ENCODE peak calls at places on chromosomes 13 and 19, in eight cellular contexts. C is GM12865, E is SK-N-SH, I is retinal pigment epithelial cell, M is AG04450, A is A549, K is endothelial cell, R is upper lobe of right lung. B is an unnamed sample.

GRCh38 chr13:41613471-41613870 is 156.1 kb downstream of the RGCC start:
- DNase-seq in A (no peak), R (no peak), I (no peak), C (no peak), E (no peak), M (no peak), K (no peak), B (no peak)

GRCh38 chr13:92994056-92994455 is 232.6 kb upstream of the GPC6 start:
- DNase-seq in C (no peak), K (no peak), E (no peak), I (no peak), R (no peak), A (no peak), M (peak; percentile 3), B (no peak)

GRCh38 chr19:1206733-1207301 is 1.2 kb downstream of the STK11 start:
- DNase-seq in K (no peak), R (no peak), E (no peak), C (peak; percentile 53), M (no peak), A (no peak), I (no peak), B (no peak)

GRCh38 chr19:2385053-2385721 is 25.1 kb downstream of the TMPRSS9 start:
- DNase-seq in R (no peak), I (peak; percentile 26), M (peak; percentile 27), A (peak; percentile 81), C (no peak), K (peak; percentile 14), E (peak; percentile 95), B (peak; percentile 46)

GRCh38 chr19:18233224-18233825 is 7.1 kb upstream of the PDE4C start:
- DNase-seq in K (peak; percentile 77), A (peak; percentile 69), R (peak; percentile 82), C (peak; percentile 34), I (no peak), E (peak; percentile 83), M (no peak), B (peak; percentile 59)

GRCh38 chr19:48810151-48810550 is 678 bp downstream of the BCAT2 start:
- DNase-seq in K (no peak), C (no peak), M (no peak), I (no peak), E (no peak), A (no peak), R (no peak), B (no peak)

GRCh38 chr13:46679369-46680180 is 117.4 kb downstream of the ESD start:
- DNase-seq in C (peak; percentile 87), M (no peak), A (no peak), R (no peak), I (no peak), K (no peak), E (peak; percentile 64), B (no peak)

GRCh38 chr19:57280913-57281425 is 684 bp downstream of the ZNF460 start:
- DNase-seq in A (peak; percentile 23), K (peak; percentile 4), M (no peak), E (peak; percentile 14), R (no peak), C (peak; percentile 78), I (no peak), B (peak; percentile 56)

GRCh38 chr13:99873832-99874430 is 97.6 kb downstream of the ZIC5 start:
- DNase-seq in R (no peak), M (no peak), I (no peak), A (no peak), E (no peak), K (no peak), C (no peak), B (no peak)

GRCh38 chr19:2625434-2625833 is 77.1 kb downstream of the GNG7 start:
- DNase-seq in I (no peak), E (no peak), A (no peak), C (no peak), K (no peak), M (no peak), R (peak; percentile 77), B (peak; percentile 28)

DNA sequence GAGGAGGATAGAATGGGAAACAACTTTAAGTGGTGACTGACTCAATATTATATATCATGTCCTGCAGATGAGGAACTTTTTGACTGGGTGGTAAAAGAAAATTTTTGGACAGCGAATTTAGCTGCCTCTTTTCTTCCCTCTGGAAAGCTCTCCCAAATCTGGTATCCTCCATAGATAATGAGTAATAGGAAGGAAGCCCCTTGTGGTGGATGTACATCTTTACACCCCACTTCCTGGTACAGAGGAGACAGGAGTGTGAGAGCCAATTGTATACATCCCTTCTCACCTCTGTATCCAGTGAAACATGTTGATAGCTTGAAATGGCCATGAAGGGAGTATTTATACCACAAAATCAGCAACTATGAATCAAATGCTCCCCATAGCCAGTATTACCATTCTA is 17.2 kb upstream of the TDRD3 start:
- DNase-seq in M (no peak), K (no peak), I (no peak), C (no peak), R (no peak), A (no peak), E (no peak), B (no peak)
- TF ChIP-seq CTCF in M (peak; percentile 21), K (no peak), I (peak; percentile 15), C (no peak), R (no peak), A (no peak), E (peak; percentile 30), B (no peak)

GRCh38 chr13:110107568-110108347 is 199.2 kb downstream of the COL4A1 start:
- DNase-seq in I (no peak), M (no peak), K (peak; percentile 53), A (no peak), R (no peak), C (no peak), E (peak; percentile 57), B (no peak)

GRCh38 chr13:110109140-110109783 is 197.7 kb downstream of the COL4A1 start:
- DNase-seq in A (no peak), E (no peak), K (no peak), R (no peak), C (no peak), M (no peak), I (no peak), B (no peak)

GRCh38 chr13:110106726-110107125 is 200.2 kb downstream of the COL4A1 start:
- DNase-seq in R (no peak), K (no peak), M (no peak), A (no peak), E (no peak), C (no peak), I (no peak), B (no peak)

GRCh38 chr13:110109910-110110309 is 197.0 kb downstream of the COL4A1 start:
- DNase-seq in C (no peak), M (peak; percentile 84), A (no peak), E (no peak), K (no peak), I (peak; percentile 83), R (no peak), B (no peak)

DNA sequence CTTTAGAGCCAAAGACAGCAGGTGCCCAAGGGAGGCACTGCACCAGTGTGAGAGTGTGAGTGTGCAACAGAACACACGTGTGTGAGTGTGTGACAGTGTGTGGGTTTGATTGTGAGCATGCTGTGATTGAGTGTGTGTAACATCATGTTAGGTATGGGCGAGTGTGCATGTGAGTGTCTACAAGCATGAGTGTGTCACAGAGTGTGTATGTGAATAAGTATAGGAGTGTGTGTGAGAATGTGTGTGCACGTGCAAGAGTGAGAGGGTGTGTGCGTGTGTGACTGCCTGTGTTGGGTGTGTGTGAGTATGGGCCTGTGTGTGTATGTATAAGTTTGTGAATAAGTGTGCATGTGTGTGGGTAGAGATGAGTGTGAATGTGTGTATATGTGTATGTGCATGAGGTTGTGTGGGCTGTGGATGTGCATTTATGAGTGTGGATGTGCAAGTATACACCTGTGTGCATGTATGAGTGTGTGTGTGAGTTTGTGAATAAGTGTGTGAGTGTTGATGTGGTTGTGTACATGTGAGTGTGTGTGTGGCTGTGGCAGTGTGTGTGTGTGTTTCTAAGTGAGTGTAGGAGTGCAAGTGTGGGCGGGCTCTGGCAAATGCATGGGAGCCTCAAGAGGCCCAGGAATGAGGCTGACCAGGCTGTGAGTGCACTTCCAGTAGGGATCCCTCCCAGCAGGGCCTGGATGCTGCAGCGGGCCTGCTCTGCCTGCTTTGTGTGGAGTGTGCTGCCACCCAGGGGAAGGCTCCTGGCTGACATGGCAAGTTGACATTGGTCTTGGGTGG is 198.4 kb downstream of the COL4A1 start:
- DNase-seq in E (peak; percentile 91), A (peak; percentile 77), C (peak; percentile 36), K (peak; percentile 77), M (peak; percentile 73), R (peak; percentile 86), I (peak; percentile 78), B (peak; percentile 60)
- TF ChIP-seq CTCF in E (peak; percentile 85), A (peak; percentile 66), C (peak; percentile 28), K (no peak), M (peak; percentile 87), R (peak; percentile 65), I (peak; percentile 86), B (no peak)

GRCh38 chr19:32037998-32038732 is 307.2 kb upstream of the ZNF507 start:
- DNase-seq in A (no peak), C (no peak), R (no peak), I (no peak), E (no peak), K (no peak), M (no peak), B (no peak)

GRCh38 chr19:32039446-32039845 is 306.0 kb upstream of the ZNF507 start:
- DNase-seq in C (no peak), E (no peak), I (no peak), R (no peak), A (no peak), K (no peak), M (no peak), B (no peak)

GRCh38 chr19:32040246-32040645 is 305.2 kb upstream of the ZNF507 start:
- DNase-seq in K (no peak), E (no peak), M (no peak), A (no peak), I (no peak), R (no peak), C (no peak), B (no peak)

GRCh38 chr19:32041681-32042292 is 303.6 kb upstream of the ZNF507 start:
- DNase-seq in C (no peak), M (no peak), I (no peak), R (peak; percentile 74), A (peak; percentile 29), K (peak; percentile 72), E (peak; percentile 72), B (no peak)
- TF ChIP-seq CTCF in C (no peak), M (peak; percentile 76), I (peak; percentile 89), R (peak; percentile 81), A (peak; percentile 42), K (peak; percentile 68), E (peak; percentile 21), B (no peak)

GRCh38 chr19:9640956-9641355 is 19.9 kb upstream of the ZNF561 start:
- DNase-seq in R (no peak), K (no peak), A (no peak), I (no peak), M (no peak), C (no peak), E (no peak), B (no peak)

GRCh38 chr19:9644472-9644871 is 23.4 kb upstream of the ZNF561 start:
- DNase-seq in K (no peak), C (no peak), I (no peak), R (no peak), M (no peak), A (no peak), E (no peak), B (no peak)

GRCh38 chr19:9641810-9642209 is 20.8 kb upstream of the ZNF561 start:
- DNase-seq in C (no peak), E (no peak), A (no peak), I (no peak), M (no peak), K (no peak), R (no peak), B (no peak)

GRCh38 chr19:9650345-9650744 is 24.6 kb downstream of the ZNF562 start:
- DNase-seq in M (no peak), I (no peak), C (no peak), E (no peak), A (no peak), R (no peak), K (no peak), B (no peak)

GRCh38 chr19:9645466-9645865 is 24.4 kb upstream of the ZNF561 start:
- DNase-seq in K (no peak), C (no peak), R (no peak), I (no peak), A (no peak), E (no peak), M (no peak), B (no peak)
- TF ChIP-seq CTCF in K (no peak), C (no peak), R (no peak), I (no peak), A (no peak), E (no peak), M (no peak), B (no peak)

B was measured in Calu3.